ENCODE peak calls at places on chromosomes 2 and 18, in ten cellular contexts. Z is neural progenitor cell; M is stimulated activated effector memory CD8-positive, alpha-beta T cell treated with anti-CD3 and anti-CD28 coated beads, Interleukin-12 subunit alpha, Interleukin-12 subunit beta, amount 100 ng/mL, for 72 hours; G is LoVo; W is stimulated activated CD4-positive, alpha-beta T cell treated with anti-CD3 and anti-CD28 coated beads, Interleukin-1b, Interleukin-23, amount 100 ng/mL, for 1 hour; N is dermis microvascular lymphatic vessel endothelial cell; F is AML-193; E is progenitor cell of endocrine pancreas; T is Right ventricle myocardium inferior; V is brain microvascular endothelial cell. J is an unnamed sample.
A peak's percentile ranks its signal among the peaks of the same experiment; 100 is the strongest.

GRCh38 chr18:35024196-35024595 is 17.0 kb upstream of the MAPRE2 start:
- DNase-seq in Z (no peak), M (no peak), G (no peak), W (no peak), N (no peak), F (no peak), E (no peak), T (no peak), V (no peak), J (no peak)

GRCh38 chr2:103656558-103656957 is 894.7 kb downstream of the TMEM182 start:
- DNase-seq in Z (peak; percentile 55), M (no peak), G (no peak), W (no peak), N (no peak), F (no peak), E (no peak), T (no peak), V (no peak), J (peak; percentile 15)

GRCh38 chr2:165357758-165358157 is 111.7 kb upstream of the CSRNP3 start:
- DNase-seq in Z (no peak), M (no peak), G (peak; percentile 13), W (no peak), N (peak; percentile 4), F (no peak), E (no peak), T (no peak), V (peak; percentile 71), J (peak; percentile 74)

GRCh38 chr2:193267496-193268002 is 1072.8 kb upstream of the TMEFF2 start:
- DNase-seq in Z (no peak), M (no peak), G (no peak), W (no peak), N (no peak), F (no peak), E (no peak), T (no peak), V (no peak), J (no peak)

GRCh38 chr2:88097891-88098557 is 29.8 kb downstream of the FABP1 start:
- DNase-seq in Z (no peak), M (no peak), G (no peak), W (no peak), N (no peak), F (no peak), E (no peak), T (no peak), V (no peak), J (no peak)

GRCh38 chr2:70357076-70358071 is 55.5 kb upstream of the FAM136A start:
- DNase-seq in Z (no peak), M (no peak), G (no peak), W (no peak), N (peak; percentile 72), F (no peak), E (no peak), T (no peak), V (no peak), J (peak; percentile 74)

GRCh38 chr2:169828141-169828811 is 1.0 kb downstream of the UBR3 start:
- DNase-seq in Z (peak; percentile 60), M (peak; percentile 68), G (no peak), W (no peak), N (peak; percentile 61), F (peak; percentile 45), E (no peak), T (no peak), V (peak; percentile 47), J (peak; percentile 53)

GRCh38 chr2:221399183-221399582 is 172.9 kb downstream of the EPHA4 start:
- DNase-seq in Z (no peak), M (no peak), G (no peak), W (no peak), N (no peak), F (no peak), E (no peak), T (no peak), V (no peak), J (no peak)

GRCh38 chr2:6644261-6644660 is 221.4 kb downstream of the CMPK2 start:
- DNase-seq in Z (no peak), M (no peak), G (no peak), W (no peak), N (no peak), F (no peak), E (no peak), T (no peak), V (no peak), J (no peak)

GRCh38 chr18:74784791-74785190 is 187.1 kb downstream of the ZNF407 start:
- DNase-seq in Z (no peak), M (no peak), G (no peak), W (no peak), N (no peak), F (no peak), E (no peak), T (no peak), V (no peak), J (no peak)

GRCh38 chr2:42238644-42239288 is 69.6 kb downstream of the EML4 start:
- DNase-seq in Z (peak; percentile 50), M (no peak), G (peak; percentile 11), W (peak; percentile 9), N (peak; percentile 18), F (peak; percentile 18), E (no peak), T (peak; percentile 60), V (no peak), J (peak; percentile 55)

GRCh38 chr2:36733215-36733614 is 36.7 kb downstream of the VIT start:
- DNase-seq in Z (peak; percentile 14), M (no peak), G (no peak), W (no peak), N (no peak), F (no peak), E (no peak), T (peak; percentile 76), V (no peak), J (no peak)

GRCh38 chr2:159256159-159256558 is 30.3 kb downstream of the WDSUB1 start:
- DNase-seq in Z (no peak), M (no peak), G (no peak), W (no peak), N (peak; percentile 15), F (no peak), E (no peak), T (no peak), V (no peak), J (no peak)

GRCh38 chr2:215716971-215717370 is 281.1 kb upstream of the FN1 start:
- DNase-seq in Z (no peak), M (no peak), G (no peak), W (no peak), N (no peak), F (no peak), E (no peak), T (no peak), V (no peak), J (no peak)

GRCh38 chr2:42959148-42959992 is 167.0 kb upstream of the HAAO start:
- DNase-seq in Z (no peak), M (no peak), G (no peak), W (no peak), N (no peak), F (peak; percentile 42), E (no peak), T (no peak), V (no peak), J (no peak)

GRCh38 chr2:68319397-68320117 is at the start of gene CNRIP1:
- DNase-seq in Z (peak; percentile 85), M (no peak), G (no peak), W (no peak), N (peak; percentile 91), F (no peak), E (peak; percentile 14), T (peak; percentile 81), V (peak; percentile 53), J (peak; percentile 62)

GRCh38 chr2:46434851-46435273 is 44.5 kb upstream of the TMEM247 start:
- DNase-seq in Z (no peak), M (no peak), G (no peak), W (no peak), N (no peak), F (no peak), E (no peak), T (no peak), V (peak; percentile 36), J (no peak)

GRCh38 chr2:22829806-22830205 is 555.2 kb upstream of the KLHL29 start:
- DNase-seq in Z (no peak), M (no peak), G (no peak), W (no peak), N (no peak), F (no peak), E (no peak), T (no peak), V (no peak), J (no peak)

GRCh38 chr2:225602205-225602604 is 202.7 kb downstream of the NYAP2 start:
- DNase-seq in Z (no peak), M (no peak), G (no peak), W (no peak), N (no peak), F (no peak), E (no peak), T (no peak), V (no peak), J (no peak)

GRCh38 chr2:104866122-104866864 is 12.4 kb downstream of the POU3F3 start:
- DNase-seq in Z (no peak), M (no peak), G (no peak), W (no peak), N (no peak), F (no peak), E (no peak), T (no peak), V (no peak), J (peak; percentile 13)

J was measured in kidney tubule cell.